ENCODE peak calls at places on chromosomes 4 and X, in seven cellular contexts. P is psoas muscle, K is right lobe of liver, I is heart right ventricle, O is hepatocyte, X is colonic mucosa, L is lower lobe of right lung. B is an unnamed sample.

GRCh38 chr4:2048831-2049230 is 10.3 kb upstream of the NAT8L start:
- DNase-seq in O (no peak), I (no peak), K (no peak), X (no peak), L (no peak), P (no peak), B (no peak)

GRCh38 chrX:9340619-9341304 is 124.1 kb upstream of the TBL1X start:
- DNase-seq in L (no peak), K (no peak), I (peak; percentile 32), P (peak; percentile 30), X (peak; percentile 37), O (peak; percentile 21), B (no peak)

GRCh38 chr4:140298001-140298400 is 75.4 kb upstream of the SCOC start:
- DNase-seq in K (no peak), O (no peak), P (no peak), I (no peak), X (no peak), L (no peak), B (no peak)

GRCh38 chr4:184644553-184645307 is 4.5 kb downstream of the CASP3 start:
- DNase-seq in X (no peak), I (no peak), L (no peak), O (no peak), P (no peak), K (no peak), B (no peak)

GRCh38 chrX:12865359-12865758 is 1.5 kb upstream of the TLR7 start:
- DNase-seq in X (no peak), L (no peak), I (no peak), O (no peak), P (no peak), K (no peak), B (no peak)

GRCh38 chr4:123661080-123661737 is 264.6 kb downstream of the SPRY1 start:
- DNase-seq in O (peak; percentile 31), I (no peak), L (no peak), P (no peak), K (no peak), X (no peak), B (no peak)

GRCh38 chr4:148444296-148445070 is 2.3 kb upstream of the NR3C2 start:
- DNase-seq in L (peak; percentile 60), I (peak; percentile 25), X (peak; percentile 44), O (peak; percentile 48), P (peak; percentile 51), K (peak; percentile 54), B (peak; percentile 29)

GRCh38 chrX:104482757-104483156 is 83.2 kb upstream of the IL1RAPL2 start:
- DNase-seq in I (no peak), L (no peak), P (no peak), O (no peak), K (no peak), X (no peak), B (no peak)

GRCh38 chrX:54529559-54530357 is at the start of gene GNL3L:
- DNase-seq in P (peak; percentile 83), O (peak; percentile 87), I (peak; percentile 85), X (peak; percentile 81), K (peak; percentile 89), L (peak; percentile 93), B (peak; percentile 88)

GRCh38 chrX:149372861-149373260 is 132.2 kb downstream of the IDS start:
- DNase-seq in I (no peak), L (no peak), P (no peak), O (no peak), X (no peak), K (no peak), B (no peak)

GRCh38 chr4:110484767-110485166 is 8.8 kb downstream of the ENPEP start:
- DNase-seq in X (no peak), L (no peak), P (no peak), I (peak; percentile 8), O (peak; percentile 46), K (no peak), B (no peak)

GRCh38 chr4:84965558-84966381 is 720 bp downstream of the WDFY3 start:
- DNase-seq in X (peak; percentile 41), L (peak; percentile 68), P (peak; percentile 57), K (peak; percentile 66), I (peak; percentile 26), O (peak; percentile 82), B (peak; percentile 63)

GRCh38 chrX:77603635-77604336 is 156.6 kb downstream of the FGF16 start:
- DNase-seq in O (no peak), K (no peak), X (no peak), L (no peak), P (no peak), I (no peak), B (no peak)

GRCh38 chr4:152036626-152037025 is 275.8 kb upstream of the GATB start:
- DNase-seq in I (no peak), P (no peak), K (no peak), O (no peak), L (no peak), X (no peak), B (no peak)

GRCh38 chr4:27787195-27787594 is 926.6 kb downstream of the STIM2 start:
- DNase-seq in K (no peak), X (no peak), I (no peak), O (no peak), L (no peak), P (no peak), B (no peak)

GRCh38 chr4:103098746-103099421 is 750 bp downstream of the BDH2 start:
- DNase-seq in L (no peak), P (no peak), I (no peak), X (no peak), O (peak; percentile 10), K (no peak), B (no peak)

GRCh38 chrX:1883772-1884171 is 268.9 kb downstream of the ASMT start:
- DNase-seq in I (no peak), X (no peak), K (no peak), P (no peak), O (peak; percentile 15), L (no peak), B (no peak)

GRCh38 chrX:113222305-113222704 is 381.7 kb upstream of the AMOT start:
- DNase-seq in P (no peak), O (no peak), I (no peak), L (no peak), X (no peak), K (no peak), B (no peak)

GRCh38 chrX:30735839-30736238 is 82.6 kb downstream of the GK start:
- DNase-seq in K (peak; percentile 45), I (peak; percentile 18), O (peak; percentile 63), L (peak; percentile 52), P (peak; percentile 22), X (peak; percentile 68), B (no peak)
- H3K4me3 ChIP-seq in K (no peak overlapping the region), I (no peak overlapping the region), O (no peak overlapping the region), L (no peak overlapping the region), P (no peak overlapping the region), X (no peak overlapping the region), B (no peak overlapping the region)

DNA sequence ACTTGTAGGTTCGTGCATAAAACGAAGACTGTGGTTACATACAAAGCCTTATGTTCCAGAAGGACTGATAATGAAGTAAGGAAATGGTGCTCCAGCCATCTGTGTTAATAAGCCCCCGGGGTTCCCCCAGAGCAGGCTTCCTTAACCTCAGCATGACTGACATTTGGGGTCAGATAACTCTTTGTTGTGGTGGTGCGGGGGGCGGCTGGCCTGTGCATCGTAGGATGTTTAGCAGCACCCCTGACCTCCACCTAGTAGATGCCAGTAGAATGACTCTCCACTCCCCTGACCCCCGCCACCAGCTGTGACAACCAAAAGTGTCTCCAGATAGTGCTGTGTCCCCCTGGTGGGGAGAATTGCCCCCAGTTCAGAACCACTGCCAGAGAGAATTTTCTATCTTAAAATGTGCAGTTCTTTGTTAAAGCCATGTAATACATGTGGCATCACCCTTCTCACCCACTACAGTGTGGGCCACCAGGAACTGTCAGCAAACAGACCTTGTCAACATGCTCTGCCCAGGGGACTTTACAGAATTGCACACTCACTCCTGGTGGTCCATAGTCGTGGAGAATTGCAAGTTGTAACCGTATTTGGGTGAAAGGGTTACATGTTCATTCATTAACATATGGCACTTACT is 7.5 kb downstream of the SH3KBP1 start:
- DNase-seq in X (no peak), O (no peak), L (no peak), K (no peak), I (no peak), P (no peak), B (no peak)
- TF ChIP-seq CTCF in X (no peak), O (no peak), L (no peak), K (no peak), I (no peak), P (no peak), B (no peak)

GRCh38 chr4:7366958-7367353 is 67.8 kb downstream of the PSAPL1 start:
- DNase-seq in X (no peak), I (no peak), P (no peak), K (no peak), L (no peak), O (no peak), B (no peak)

GRCh38 chr4:7367361-7367760 is 67.4 kb downstream of the PSAPL1 start:
- DNase-seq in I (no peak), O (no peak), X (no peak), K (no peak), L (no peak), P (no peak), B (no peak)

GRCh38 chr4:7364979-7365378 is 69.8 kb downstream of the PSAPL1 start:
- DNase-seq in I (peak; percentile 22), K (no peak), X (no peak), O (no peak), P (no peak), L (peak; percentile 86), B (peak; percentile 48)

GRCh38 chr4:7365472-7366179 is 69.1 kb downstream of the PSAPL1 start:
- DNase-seq in X (no peak), P (no peak), L (no peak), O (no peak), I (peak; percentile 58), K (no peak), B (peak; percentile 87)

GRCh38 chr4:7366180-7366957 is 68.4 kb downstream of the PSAPL1 start:
- DNase-seq in X (no peak), L (peak; percentile 63), K (no peak), P (no peak), I (no peak), O (no peak), B (no peak)
- H3K27ac ChIP-seq in X (no peak overlapping the region), L (no peak overlapping the region), K (no peak overlapping the region), P (no peak overlapping the region), I (no peak overlapping the region), O (no peak overlapping the region), B (peak overlapping the region; percentile 71)

GRCh38 chr4:175787948-175788347 is 24.1 kb downstream of the GPM6A start:
- DNase-seq in L (no peak), I (no peak), X (no peak), K (no peak), O (no peak), P (no peak), B (no peak)

GRCh38 chr4:175790067-175790466 is 22.0 kb downstream of the GPM6A start:
- DNase-seq in X (no peak), P (no peak), K (no peak), O (no peak), I (no peak), L (no peak), B (no peak)

GRCh38 chr4:175789632-175790031 is 22.4 kb downstream of the GPM6A start:
- DNase-seq in P (no peak), I (no peak), X (no peak), L (no peak), K (no peak), O (no peak), B (no peak)

DNA sequence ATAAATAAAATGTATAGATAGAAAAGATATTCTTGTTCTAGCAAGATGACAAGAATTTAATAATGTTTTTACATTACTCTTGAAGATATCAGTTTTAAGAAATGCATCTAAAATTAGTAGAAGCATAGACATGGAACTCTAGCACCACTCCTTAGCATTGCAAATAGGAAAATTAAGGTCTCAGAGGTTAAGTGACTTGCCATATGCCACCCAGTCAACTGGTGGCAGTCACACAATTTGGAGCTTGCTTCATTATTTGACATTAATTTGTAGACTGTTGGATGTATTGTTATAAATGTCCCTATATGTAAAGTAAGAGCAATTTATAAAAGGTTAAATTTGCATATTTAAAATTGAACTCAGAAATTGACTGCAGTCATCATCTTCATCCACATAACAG is 20.8 kb downstream of the GPM6A start:
- DNase-seq in O (no peak), I (no peak), P (no peak), X (no peak), K (no peak), L (no peak), B (no peak)
- H3K4me3 ChIP-seq in O (no peak overlapping the region), I (no peak overlapping the region), P (no peak overlapping the region), X (no peak overlapping the region), K (no peak overlapping the region), L (no peak overlapping the region), B (no peak overlapping the region)

B was measured in dorsolateral prefrontal cortex.